ENCODE peak calls at places on chromosomes 5 and 9, in eight cellular contexts. H is OCI-LY7, D is GM23338, Y is fibroblast of lung, N is left lung, U is prostate gland, E is sigmoid colon, S is brain microvascular endothelial cell. Z is an unnamed sample.

GRCh38 chr5:88391116-88391515 is 122.5 kb upstream of the TMEM161B start:
- DNase-seq in H (no peak), D (no peak), Y (no peak), N (no peak), U (no peak), E (no peak), S (no peak), Z (no peak)

GRCh38 chr5:66164044-66164790 is 20.1 kb downstream of the SREK1 start:
- DNase-seq in H (no peak), D (no peak), Y (peak), N (no peak), U (no peak), E (no peak), S (no peak), Z (no peak)

GRCh38 chr5:66829826-66830225 is 233.6 kb downstream of the MAST4 start:
- DNase-seq in H (no peak), D (peak), Y (no peak), N (no peak), U (no peak), E (no peak), S (peak), Z (no peak)

GRCh38 chr5:78613151-78613533 is 35.4 kb downstream of the LHFPL2 start:
- DNase-seq in H (no peak), D (no peak), Y (no peak), N (no peak), U (no peak), E (no peak), S (no peak), Z (no peak)

GRCh38 chr5:55456216-55456895 is 78.4 kb downstream of the PLPP1 start:
- DNase-seq in H (no peak), D (no peak), Y (peak), N (no peak), U (no peak), E (no peak), S (no peak), Z (no peak)

GRCh38 chr5:62005551-62005950 is 300.5 kb upstream of the KIF2A start:
- DNase-seq in H (no peak), D (no peak), Y (no peak), N (no peak), U (no peak), E (no peak), S (no peak), Z (no peak)

GRCh38 chr5:164341056-164341619 is 835.7 kb downstream of the MAT2B start:
- DNase-seq in H (no peak), D (peak), Y (no peak), N (no peak), U (no peak), E (no peak), S (no peak), Z (no peak)

GRCh38 chr5:150289551-150290390 is at the start of gene CAMK2A:
- DNase-seq in H (no peak), D (peak), Y (no peak), N (no peak), U (no peak), E (no peak), S (no peak), Z (no peak)

GRCh38 chr5:126448720-126449119 is 25.5 kb downstream of the GRAMD2B start:
- DNase-seq in H (no peak), D (no peak), Y (no peak), N (no peak), U (no peak), E (no peak), S (no peak), Z (no peak)

GRCh38 chr9:79224672-79225433 is 346.9 kb upstream of the TLE4 start:
- DNase-seq in H (no peak), D (no peak), Y (peak), N (no peak), U (no peak), E (no peak), S (peak), Z (no peak)

GRCh38 chr5:10678236-10678635 is 82.8 kb downstream of the DAP start:
- DNase-seq in H (no peak), D (no peak), Y (no peak), N (no peak), U (no peak), E (no peak), S (no peak), Z (no peak)

GRCh38 chr5:67066815-67067214 is 129.8 kb downstream of the CD180 start:
- DNase-seq in H (no peak), D (no peak), Y (peak), N (no peak), U (no peak), E (no peak), S (no peak), Z (no peak)

GRCh38 chr5:73375949-73376348 is 72.6 kb downstream of the FOXD1 start:
- DNase-seq in H (no peak), D (no peak), Y (no peak), N (no peak), U (no peak), E (no peak), S (no peak), Z (no peak)

GRCh38 chr5:85591311-85591710 is 1026.4 kb upstream of the COX7C start:
- DNase-seq in H (no peak), D (peak), Y (no peak), N (peak), U (no peak), E (no peak), S (no peak), Z (no peak)

GRCh38 chr5:10757043-10757442 is 4.0 kb downstream of the DAP start:
- DNase-seq in H (no peak), D (peak), Y (no peak), N (no peak), U (no peak), E (no peak), S (no peak), Z (peak)

GRCh38 chr5:158796812-158797497 is 302.8 kb downstream of the EBF1 start:
- DNase-seq in H (no peak), D (no peak), Y (no peak), N (no peak), U (no peak), E (no peak), S (no peak), Z (no peak)

GRCh38 chr5:159206368-159206767 is 3.0 kb downstream of the RNF145 start:
- DNase-seq in H (no peak), D (no peak), Y (no peak), N (no peak), U (no peak), E (no peak), S (no peak), Z (no peak)

GRCh38 chr5:84378961-84379360 is 5.7 kb downstream of the EDIL3 start:
- DNase-seq in H (no peak), D (no peak), Y (peak), N (no peak), U (no peak), E (no peak), S (peak), Z (no peak)

DNA sequence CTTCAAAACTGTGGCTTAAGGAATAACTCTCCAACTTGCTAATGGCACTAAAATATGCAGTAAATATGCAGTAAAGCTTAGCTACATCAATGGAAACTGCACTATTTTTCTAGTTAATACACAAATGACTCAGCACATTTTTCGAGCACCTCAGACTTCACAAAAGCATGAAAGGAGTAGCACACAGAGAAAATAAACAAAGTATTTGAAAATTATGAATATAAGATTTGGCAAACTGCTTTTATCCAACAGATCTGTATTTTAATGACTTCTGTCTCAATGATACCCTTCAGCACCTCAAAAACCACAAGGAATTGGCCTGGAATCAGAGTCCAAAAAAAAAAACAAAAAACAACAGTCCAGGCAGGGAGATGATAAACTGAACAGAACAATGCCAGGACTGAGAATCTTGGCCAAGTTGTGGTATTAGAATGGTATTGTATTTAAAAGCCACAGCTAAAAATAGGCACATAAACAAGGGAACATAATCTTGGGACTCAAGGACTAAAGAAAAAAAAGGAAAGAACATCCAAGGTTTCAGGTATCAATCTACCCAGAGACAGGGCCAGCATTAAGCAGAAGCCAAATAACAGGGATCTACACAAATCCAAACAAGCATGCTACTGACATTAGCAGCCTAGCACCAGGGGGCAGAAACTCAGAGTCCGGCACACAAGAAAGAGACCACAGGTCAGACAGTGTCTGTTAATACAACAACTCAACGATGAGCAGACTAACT is 21.4 kb downstream of the TMEM245 start:
- DNase-seq in H (no peak), D (peak), Y (peak), N (no peak), U (peak), E (no peak), S (peak), Z (no peak)
- TF ChIP-seq CTCF in H (peak), D (peak), Y (peak), N (no peak), U (no peak), E (no peak), S (peak), Z (peak)

DNA sequence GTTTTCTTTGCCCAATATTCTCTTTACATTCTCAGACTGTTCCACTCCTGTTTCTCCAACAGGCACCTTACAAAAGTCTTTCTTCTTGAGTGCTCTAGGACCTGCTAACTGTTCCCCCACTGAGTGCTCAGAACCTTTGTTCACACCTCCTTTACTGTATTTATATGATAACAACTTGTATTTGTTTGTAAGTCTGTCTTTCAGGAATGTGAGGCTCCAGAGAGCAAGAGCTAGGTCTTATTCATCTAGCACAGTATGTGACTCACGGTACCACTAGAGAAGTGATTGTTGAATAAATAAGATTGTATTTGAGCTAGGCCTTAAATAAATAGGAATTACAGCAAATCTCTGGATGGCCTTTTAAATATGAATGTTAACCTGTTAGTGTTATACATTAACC is 42.5 kb upstream of the MYOT start:
- DNase-seq in H (no peak), D (peak), Y (no peak), N (no peak), U (no peak), E (no peak), S (peak), Z (no peak)
- H3K27ac ChIP-seq in H (no peak), D (no peak), Y (no peak), N (no peak), U (no peak), E (no peak), S (no peak), Z (no peak)

GRCh38 chr5:71697967-71698366 is 21.1 kb upstream of the CARTPT start:
- DNase-seq in H (peak), D (peak), Y (no peak), N (no peak), U (no peak), E (no peak), S (no peak), Z (no peak)
- TF ChIP-seq CTCF in H (peak), D (peak), Y (peak), N (no peak), U (no peak), E (no peak), S (peak), Z (peak)

GRCh38 chr5:40224421-40224820 is 455.3 kb upstream of the PTGER4 start:
- DNase-seq in H (no peak), D (no peak), Y (peak), N (no peak), U (no peak), E (no peak), S (no peak), Z (no peak)

GRCh38 chr5:40221255-40221654 is 458.5 kb upstream of the PTGER4 start:
- DNase-seq in H (no peak), D (no peak), Y (no peak), N (no peak), U (no peak), E (no peak), S (no peak), Z (no peak)

GRCh38 chr5:40226906-40227305 is 452.8 kb upstream of the PTGER4 start:
- DNase-seq in H (no peak), D (no peak), Y (no peak), N (no peak), U (no peak), E (no peak), S (no peak), Z (no peak)

GRCh38 chr5:40221796-40222195 is 457.9 kb upstream of the PTGER4 start:
- DNase-seq in H (no peak), D (no peak), Y (peak), N (no peak), U (no peak), E (no peak), S (peak), Z (no peak)

DNA sequence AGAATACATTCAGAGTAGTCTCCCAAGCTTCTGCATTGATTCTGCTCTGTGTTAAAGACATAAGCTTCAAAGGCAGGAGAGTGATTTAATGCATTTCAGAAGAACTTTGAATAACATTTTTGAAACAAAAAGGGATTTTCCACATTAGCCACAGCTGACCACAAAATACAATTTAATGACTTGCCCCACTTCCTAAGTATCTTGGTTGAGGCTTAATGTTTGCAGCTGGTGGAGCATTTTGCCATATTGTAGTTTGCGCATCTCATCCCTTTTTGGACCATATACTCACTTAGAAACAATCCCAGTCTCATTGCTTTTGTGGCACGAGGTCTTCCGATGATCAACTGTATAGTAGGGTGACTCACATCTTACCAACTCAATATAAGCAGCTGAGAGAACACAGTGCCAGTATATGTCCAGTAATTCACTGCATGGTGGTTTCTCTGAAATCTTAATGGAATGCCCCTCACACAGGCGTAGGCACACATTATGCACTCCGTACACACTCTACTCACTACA is 455.8 kb upstream of the PTGER4 start:
- DNase-seq in H (no peak), D (no peak), Y (peak), N (no peak), U (no peak), E (no peak), S (peak), Z (no peak)
- H3K27ac ChIP-seq in H (no peak), D (no peak), Y (peak), N (no peak), U (no peak), E (no peak), S (peak), Z (no peak)

GRCh38 chr9:33044677-33045282 is 19.7 kb downstream of the DNAJA1 start:
- DNase-seq in H (no peak), D (peak), Y (peak), N (no peak), U (peak), E (no peak), S (no peak), Z (peak)
- TF ChIP-seq CTCF in H (no peak), D (peak), Y (peak), N (no peak), U (no peak), E (no peak), S (peak), Z (peak)

DNA sequence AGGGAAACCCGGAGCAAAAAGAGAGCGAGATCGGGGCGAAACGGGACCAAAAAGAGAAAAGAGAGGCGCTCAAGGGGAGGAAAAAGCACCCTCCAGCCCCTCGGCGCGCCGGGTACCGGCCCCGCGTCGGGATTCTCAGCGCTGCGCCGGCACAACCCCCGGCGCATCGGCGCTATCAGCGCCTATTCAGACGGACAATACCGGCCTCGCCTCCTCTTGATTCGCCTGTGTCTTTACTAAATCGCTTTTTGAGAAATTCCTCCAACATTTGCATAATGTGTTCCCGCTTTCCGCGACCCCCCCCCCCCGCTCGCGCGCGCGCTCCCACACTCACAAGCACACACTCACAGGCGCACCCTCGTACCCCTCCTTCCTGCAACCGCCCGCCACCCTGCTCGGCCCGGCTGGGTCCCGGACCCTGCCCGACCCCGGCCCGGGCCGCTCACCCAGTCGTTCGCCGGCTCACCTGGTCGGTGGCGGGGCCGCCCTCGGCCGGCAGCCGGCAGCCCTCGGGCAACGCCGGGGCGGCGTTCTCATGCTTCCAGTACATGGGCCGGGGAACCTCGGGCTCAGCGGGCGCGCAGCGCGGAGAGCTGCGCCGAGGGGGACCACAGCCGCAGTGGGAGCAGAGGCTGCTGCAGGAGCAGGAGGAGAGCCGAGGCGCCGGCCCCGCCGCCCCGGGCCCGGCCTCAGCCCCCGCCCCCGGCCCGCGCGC is 409 bp downstream of the LHX6 start:
- DNase-seq in H (no peak), D (peak), Y (no peak), N (no peak), U (no peak), E (no peak), S (no peak), Z (no peak)
- H3K27ac ChIP-seq in H (no peak), D (no peak), Y (no peak), N (no peak), U (no peak), E (no peak), S (no peak), Z (no peak)

GRCh38 chr5:148623741-148624140 is 30.6 kb downstream of the HTR4 start:
- DNase-seq in H (no peak), D (no peak), Y (no peak), N (no peak), U (no peak), E (no peak), S (no peak), Z (no peak)
- TF ChIP-seq CTCF in H (no peak), D (no peak), Y (no peak), N (no peak), U (no peak), E (no peak), S (no peak), Z (no peak)

GRCh38 chr9:7148243-7148765 is 390.5 kb downstream of the KDM4C start:
- DNase-seq in H (no peak), D (no peak), Y (no peak), N (no peak), U (no peak), E (no peak), S (no peak), Z (no peak)
- H3K27ac ChIP-seq in H (no peak), D (no peak), Y (no peak), N (no peak), U (no peak), E (peak), S (no peak), Z (no peak)

GRCh38 chr5:108749130-108749861 is 1.6 kb downstream of the FER start:
- DNase-seq in H (peak), D (peak), Y (no peak), N (no peak), U (peak), E (peak), S (no peak), Z (no peak)
- TF ChIP-seq CTCF in H (peak), D (no peak), Y (no peak), N (no peak), U (no peak), E (no peak), S (no peak), Z (no peak)

DNA sequence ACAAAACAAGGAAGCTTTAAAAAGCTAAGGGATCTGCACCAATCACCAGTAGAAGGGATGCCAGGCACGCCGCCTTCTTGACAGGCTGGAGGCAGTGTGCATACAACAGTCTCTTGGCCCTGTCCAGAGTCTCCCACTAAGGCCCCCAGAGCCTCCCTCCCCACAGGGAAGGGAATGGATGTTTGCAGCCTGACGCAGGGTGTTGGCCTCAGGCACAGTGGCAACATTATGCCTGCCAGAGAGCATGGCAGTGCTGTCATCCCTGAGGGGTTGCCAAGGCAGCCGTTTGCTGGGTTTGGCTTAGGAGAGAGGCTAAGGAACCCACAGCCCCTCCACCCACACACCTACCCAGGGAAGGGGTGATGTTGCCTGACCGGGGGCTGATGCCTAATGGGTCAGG is 4.8 kb downstream of the HBEGF start:
- DNase-seq in H (no peak), D (no peak), Y (no peak), N (no peak), U (no peak), E (peak), S (no peak), Z (no peak)
- H3K27ac ChIP-seq in H (peak), D (no peak), Y (no peak), N (peak), U (no peak), E (peak), S (no peak), Z (no peak)